ENCODE peak calls at places on chromosomes 5 and 9, in seven cellular contexts. K is aorta, D is ELR, C is EL, Z is NCI-H1417, V is mucosa of gallbladder, I is suprapubic skin. X is an unnamed sample.

GRCh38 chr9:113593682-113594281 is 130.3 kb downstream of the RGS3 start:
- DNase-seq in D (peak), I (peak), K (peak), C (peak), Z (no peak), V (peak), X (peak)

GRCh38 chr5:149694007-149694406 is 36.1 kb upstream of the PPARGC1B start:
- DNase-seq in V (no peak), Z (no peak), K (no peak), D (peak), C (peak), I (no peak), X (no peak)

GRCh38 chr5:9903806-9904205 is 273.7 kb upstream of the TAS2R1 start:
- DNase-seq in K (no peak), Z (peak), C (peak), I (no peak), D (peak), V (no peak), X (no peak)

GRCh38 chr9:107488400-107489143 is 997 bp downstream of the KLF4 start:
- DNase-seq in I (peak), D (peak), C (peak), V (peak), K (peak), Z (peak), X (peak)

GRCh38 chr5:56412601-56413379 is 179.7 kb upstream of the ANKRD55 start:
- DNase-seq in K (peak), D (no peak), Z (no peak), I (no peak), C (no peak), V (peak), X (peak)

GRCh38 chr5:115267617-115268016 is 4.9 kb upstream of the PGGT1B start:
- DNase-seq in V (no peak), D (peak), I (no peak), C (peak), K (no peak), Z (no peak), X (no peak)

GRCh38 chr5:112594060-112594850 is 143.4 kb upstream of the APC start:
- DNase-seq in I (no peak), D (no peak), Z (no peak), C (no peak), V (no peak), K (no peak), X (no peak)

GRCh38 chr5:126542441-126542840 is 52.6 kb downstream of the ALDH7A1 start:
- DNase-seq in C (no peak), I (no peak), D (no peak), K (no peak), Z (no peak), V (no peak), X (no peak)

GRCh38 chr5:93126634-93127033 is 454.4 kb downstream of the NR2F1-AS1 start:
- DNase-seq in D (peak), V (no peak), Z (no peak), I (no peak), C (peak), K (no peak), X (no peak)

GRCh38 chr5:142151436-142152382 is 43.1 kb downstream of the NDFIP1 start:
- DNase-seq in V (peak), D (peak), C (peak), K (no peak), Z (peak), I (no peak), X (no peak)

GRCh38 chr9:87614402-87614801 is 111.5 kb upstream of the CTSL start:
- DNase-seq in D (no peak), K (no peak), Z (no peak), C (no peak), I (no peak), V (no peak), X (no peak)

GRCh38 chr5:53482717-53483638 is 2.5 kb downstream of the FST start:
- DNase-seq in K (peak), I (peak), C (peak), V (peak), Z (no peak), D (peak), X (peak)

GRCh38 chr9:130884542-130885421 is 11.8 kb downstream of the QRFP start:
- DNase-seq in V (no peak), Z (no peak), I (no peak), C (no peak), D (no peak), K (no peak), X (no peak)

GRCh38 chr5:151238303-151238741 is 14.4 kb upstream of the CCDC69 start:
- DNase-seq in K (peak), V (no peak), Z (no peak), I (no peak), C (no peak), D (no peak), X (peak)

GRCh38 chr5:168163966-168164365 is 127.5 kb upstream of the WWC1 start:
- DNase-seq in C (no peak), K (no peak), D (no peak), V (peak), I (no peak), Z (no peak), X (peak)

GRCh38 chr5:565782-566445 is 41.7 kb upstream of the SLC9A3 start:
- DNase-seq in D (no peak), C (peak), K (no peak), I (peak), V (peak), Z (no peak), X (peak)

GRCh38 chr5:54621048-54621447 is 103.5 kb downstream of the SNX18 start:
- DNase-seq in C (no peak), K (no peak), I (no peak), D (no peak), V (no peak), Z (no peak), X (no peak)

GRCh38 chr9:4796988-4797956 is 4.5 kb downstream of the RCL1 start:
- DNase-seq in Z (no peak), I (no peak), C (peak), K (no peak), D (peak), V (peak), X (no peak)

GRCh38 chr9:134156564-134157377 is 7.6 kb downstream of the RNU6ATAC start:
- DNase-seq in Z (no peak), V (no peak), I (no peak), D (no peak), C (no peak), K (peak), X (no peak)